ENCODE peak calls at places on chromosomes 2 and 18, in six cellular contexts. N, G, S, F, O and H are unnamed samples.

GRCh38 chr2:237482485-237482884 is 4.6 kb upstream of the MLPH start:
- DNase-seq in N (no peak), G (peak; percentile 75), S (no peak), F (no peak), O (no peak), H (no peak)

GRCh38 chr2:189821953-189822748 is 37.9 kb downstream of the PMS1 start:
- DNase-seq in N (no peak), G (peak; percentile 62), S (no peak), F (no peak), O (no peak), H (no peak)

GRCh38 chr2:46284812-46285211 is 12.4 kb upstream of the EPAS1 start:
- DNase-seq in N (no peak), G (no peak), S (no peak), F (peak; percentile 39), O (no peak), H (no peak)

GRCh38 chr2:100718065-100718570 is 101.8 kb upstream of the NPAS2 start:
- DNase-seq in N (no peak), G (no peak), S (no peak), F (no peak), O (no peak), H (no peak)

GRCh38 chr18:41265047-41265446 is 690.0 kb upstream of the PIK3C3 start:
- DNase-seq in N (no peak), G (no peak), S (no peak), F (no peak), O (no peak), H (no peak)

GRCh38 chr2:15243762-15244161 is 317.4 kb downstream of the NBAS start:
- DNase-seq in N (no peak), G (peak; percentile 5), S (peak; percentile 55), F (no peak), O (no peak), H (no peak)

GRCh38 chr18:35590935-35591334 is 9.4 kb downstream of the GALNT1 start:
- DNase-seq in N (no peak), G (peak; percentile 8), S (no peak), F (peak; percentile 39), O (no peak), H (no peak)

GRCh38 chr2:39593439-39594393 is 72.0 kb upstream of the TMEM178A start:
- DNase-seq in N (peak; percentile 87), G (peak; percentile 86), S (peak; percentile 79), F (peak; percentile 68), O (peak; percentile 12), H (no peak)

GRCh38 chr2:179619947-179620467 is 241.4 kb downstream of the ZNF385B start:
- DNase-seq in N (no peak), G (no peak), S (no peak), F (no peak), O (no peak), H (no peak)

GRCh38 chr18:67818432-67818831 is 301.9 kb upstream of the DSEL start:
- DNase-seq in N (no peak), G (no peak), S (no peak), F (no peak), O (no peak), H (no peak)

GRCh38 chr18:21933931-21934765 is 193.6 kb downstream of the MIB1 start:
- DNase-seq in N (peak; percentile 76), G (no peak), S (no peak), F (peak; percentile 56), O (no peak), H (no peak)

GRCh38 chr2:187453078-187453641 is 5.1 kb upstream of the CALCRL start:
- DNase-seq in N (peak; percentile 65), G (peak; percentile 54), S (peak; percentile 50), F (peak; percentile 27), O (peak; percentile 29), H (peak; percentile 39)

GRCh38 chr18:55488473-55488872 is 99.5 kb downstream of the TCF4 start:
- DNase-seq in N (peak; percentile 93), G (no peak), S (no peak), F (peak; percentile 62), O (no peak), H (no peak)

GRCh38 chr2:95282458-95282857 is 8.2 kb downstream of the PROM2 start:
- DNase-seq in N (no peak), G (no peak), S (no peak), F (no peak), O (no peak), H (no peak)

GRCh38 chr2:135257383-135258090 is 205.4 kb downstream of the RAB3GAP1 start:
- DNase-seq in N (no peak), G (peak; percentile 60), S (peak; percentile 75), F (no peak), O (no peak), H (no peak)

GRCh38 chr18:36628435-36629094 is 200.2 kb downstream of the TPGS2 start:
- DNase-seq in N (no peak), G (peak; percentile 90), S (no peak), F (no peak), O (no peak), H (no peak)

GRCh38 chr2:170022692-170023091 is 155.3 kb upstream of the MYO3B start:
- DNase-seq in N (no peak), G (peak; percentile 82), S (peak; percentile 68), F (no peak), O (no peak), H (no peak)

GRCh38 chr2:158473719-158474392 is 17.1 kb downstream of the PKP4 start:
- DNase-seq in N (peak; percentile 72), G (no peak), S (no peak), F (peak; percentile 38), O (no peak), H (no peak)

GRCh38 chr2:74550231-74550630 is 3.5 kb downstream of the LOXL3 start:
- DNase-seq in N (no peak), G (no peak), S (no peak), F (no peak), O (no peak), H (no peak)

GRCh38 chr18:12744103-12744502 is 41.3 kb downstream of the PSMG2 start:
- DNase-seq in N (peak; percentile 28), G (peak; percentile 88), S (peak; percentile 92), F (no peak), O (peak; percentile 42), H (peak; percentile 66)

GRCh38 chr2:166675553-166675952 is 181.5 kb upstream of the SCN7A start:
- DNase-seq in N (no peak), G (no peak), S (no peak), F (no peak), O (no peak), H (no peak)

GRCh38 chr2:58182527-58182926 is 58.6 kb downstream of the FANCL start:
- DNase-seq in N (no peak), G (peak; percentile 1), S (peak; percentile 15), F (no peak), O (no peak), H (no peak)

GRCh38 chr2:65420712-65421431 is 11.5 kb downstream of the SPRED2 start:
- DNase-seq in N (peak; percentile 51), G (peak; percentile 40), S (peak; percentile 83), F (no peak), O (no peak), H (no peak)

GRCh38 chr2:159119652-159120257 is 151.3 kb downstream of the TANC1 start:
- DNase-seq in N (no peak), G (peak; percentile 52), S (no peak), F (no peak), O (no peak), H (peak; percentile 15)

DNA sequence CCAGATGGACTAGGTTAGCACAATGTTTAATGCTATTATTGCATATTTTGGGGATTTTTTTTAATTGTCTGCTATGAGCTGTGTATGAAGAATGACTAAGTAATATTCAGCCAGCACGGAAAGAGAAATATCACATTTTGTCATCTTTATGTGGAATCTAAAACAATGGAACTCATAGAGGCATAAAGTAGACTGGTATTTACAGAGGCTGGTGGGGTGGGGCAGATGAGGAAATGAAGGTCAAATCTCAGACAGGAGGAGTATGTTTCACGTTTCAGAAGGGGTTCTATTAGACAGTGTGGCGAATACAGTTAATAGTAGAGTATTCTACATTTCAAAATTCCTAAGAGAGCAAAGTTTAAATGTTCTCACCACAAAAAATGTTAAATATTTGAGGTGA is 4.7 kb downstream of the CDH19 start:
- DNase-seq in N (no peak), G (no peak), S (peak; percentile 60), F (no peak), O (no peak), H (no peak)
- TF ChIP-seq EZH2phosphoT487 in N (no peak), G (no peak), S (no peak), F (no peak), O (no peak), H (no peak)

DNA sequence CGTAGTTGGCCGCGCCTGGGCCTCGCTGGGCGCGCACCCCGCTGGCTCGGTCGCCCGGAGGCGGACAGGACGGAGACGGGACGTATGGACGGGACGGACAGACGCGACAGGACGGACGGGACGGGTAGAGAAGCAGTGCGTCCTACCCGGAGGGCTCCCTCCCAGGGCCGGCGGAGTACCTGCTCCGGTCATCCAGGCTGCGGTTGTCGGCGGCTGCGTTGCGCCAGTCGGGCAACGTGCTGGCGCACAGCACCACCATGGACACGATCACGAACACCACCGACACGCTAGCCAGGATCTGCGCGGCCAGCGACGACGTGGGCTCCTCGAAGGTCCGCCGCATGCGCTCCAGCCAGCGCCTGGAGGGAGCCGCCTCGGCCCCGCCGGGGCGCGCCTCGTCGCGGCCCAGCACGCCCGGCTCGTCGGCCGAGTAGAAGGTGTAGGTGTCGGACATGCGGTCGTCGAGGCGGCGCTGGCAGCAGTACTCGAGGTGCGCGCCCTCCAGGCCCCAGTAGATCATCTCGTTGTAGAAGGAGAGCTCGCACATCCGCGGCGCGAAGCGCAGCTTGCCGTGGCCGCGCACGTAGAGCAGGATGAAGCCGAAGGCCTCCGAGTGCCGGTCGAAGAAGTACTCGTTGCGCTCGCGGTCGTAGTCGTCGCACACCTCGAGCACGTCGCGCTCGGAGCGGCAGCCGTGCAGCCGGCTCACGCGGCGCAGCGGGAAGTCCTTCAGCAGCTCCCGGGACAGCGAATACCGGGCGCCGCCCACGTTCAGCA is 903 bp downstream of the KCNG3 start:
- DNase-seq in N (peak; percentile 77), G (peak; percentile 12), S (no peak), F (peak; percentile 79), O (no peak), H (no peak)
- TF ChIP-seq EZH2 in N (no peak), G (no peak), S (no peak), F (peak; percentile 91), O (no peak), H (no peak)

GRCh38 chr2:127083819-127084503 is 23.0 kb downstream of the BIN1 start:
- DNase-seq in N (no peak), G (peak; percentile 98), S (peak; percentile 37), F (no peak), O (no peak), H (no peak)
- TF ChIP-seq EZH2phosphoT487 in N (no peak), G (no peak), S (no peak), F (no peak), O (no peak), H (no peak)

GRCh38 chr2:162317910-162318279 is 589 bp downstream of the IFIH1 start:
- DNase-seq in N (peak; percentile 32), G (peak; percentile 64), S (peak; percentile 49), F (no peak), O (no peak), H (peak; percentile 39)
- TF ChIP-seq EZH2 in N (no peak), G (no peak), S (no peak), F (no peak), O (no peak), H (no peak)

GRCh38 chr18:45169610-45170009 is 445.7 kb upstream of the SLC14A2 start:
- DNase-seq in N (no peak), G (peak; percentile 96), S (peak; percentile 75), F (no peak), O (no peak), H (no peak)
- TF ChIP-seq EZH2phosphoT487 in N (no peak), G (no peak), S (no peak), F (no peak), O (no peak), H (no peak)

GRCh38 chr2:25168256-25169072 is at the start of gene POMC:
- DNase-seq in N (peak; percentile 78), G (peak; percentile 69), S (no peak), F (peak; percentile 73), O (no peak), H (no peak)
- TF ChIP-seq EZH2 in N (peak; percentile 47), G (peak; percentile 47), S (no peak), F (peak; percentile 98), O (no peak), H (no peak)